ENCODE peak calls at places on chromosome 6, in nine cellular contexts. R, X, Z, D, U, J, V, E and C are unnamed samples. For H3K4me1, the result is how much of the 10 kb centered on the place peaks cover.

GRCh38 chr6:156850356-156850755 is 73.2 kb downstream of the ARID1B start:
- ATAC-seq in R (no peak), X (no peak), Z (no peak), D (no peak), U (no peak), J (no peak), V (no peak), E (no peak), C (no peak)

GRCh38 chr6:82260890-82261732 is 13.6 kb upstream of the IBTK start:
- ATAC-seq in R (no peak), X (no peak), Z (peak), D (no peak), U (no peak), J (no peak), V (no peak), E (no peak), C (no peak)

GRCh38 chr6:119108076-119108475 is 29.6 kb upstream of the FAM184A start:
- ATAC-seq in R (no peak), X (no peak), Z (no peak), D (no peak), U (no peak), J (no peak), V (no peak), E (no peak), C (no peak)

GRCh38 chr6:80249897-80250296 is 143.4 kb downstream of the BCKDHB start:
- ATAC-seq in R (no peak), X (no peak), Z (no peak), D (no peak), U (no peak), J (no peak), V (no peak), E (no peak), C (no peak)

GRCh38 chr6:467671-468082 is 76.1 kb downstream of the IRF4 start:
- ATAC-seq in R (no peak), X (no peak), Z (no peak), D (no peak), U (no peak), J (no peak), V (no peak), E (no peak), C (no peak)

GRCh38 chr6:100475554-100476325 is 11.0 kb upstream of the SIM1 start:
- ATAC-seq in R (no peak), X (no peak), Z (no peak), D (no peak), U (no peak), J (peak), V (peak), E (no peak), C (no peak)

GRCh38 chr6:160990847-160991410 is 640 bp upstream of the MAP3K4 start:
- ATAC-seq in R (no peak), X (no peak), Z (no peak), D (peak), U (no peak), J (no peak), V (no peak), E (no peak), C (no peak)

GRCh38 chr6:2803731-2804429 is 37.8 kb downstream of the SERPINB1 start:
- ATAC-seq in R (no peak), X (no peak), Z (no peak), D (no peak), U (no peak), J (no peak), V (no peak), E (no peak), C (no peak)

GRCh38 chr6:14277405-14277930 is 159.9 kb downstream of the CD83 start:
- ATAC-seq in R (peak), X (no peak), Z (no peak), D (no peak), U (no peak), J (no peak), V (no peak), E (no peak), C (no peak)

GRCh38 chr6:42506070-42506469 is 54.3 kb upstream of the TRERF1 start:
- ATAC-seq in R (no peak), X (no peak), Z (no peak), D (no peak), U (no peak), J (no peak), V (no peak), E (no peak), C (no peak)

GRCh38 chr6:225907-226306 is 66.4 kb upstream of the DUSP22 start:
- ATAC-seq in R (no peak), X (peak), Z (no peak), D (no peak), U (no peak), J (no peak), V (no peak), E (no peak), C (no peak)

GRCh38 chr6:15616266-15616665 is 46.6 kb downstream of the DTNBP1 start:
- ATAC-seq in R (no peak), X (no peak), Z (no peak), D (no peak), U (no peak), J (no peak), V (no peak), E (peak), C (no peak)

GRCh38 chr6:158852312-158853071 is 33.3 kb upstream of the EZR start:
- ATAC-seq in R (no peak), X (peak), Z (no peak), D (no peak), U (no peak), J (peak), V (no peak), E (no peak), C (no peak)

GRCh38 chr6:158853072-158853871 is 34.1 kb upstream of the EZR start:
- ATAC-seq in R (peak), X (peak), Z (peak), D (peak), U (peak), J (peak), V (peak), E (peak), C (peak)

GRCh38 chr6:158856261-158856660 is 37.1 kb upstream of the EZR start:
- ATAC-seq in R (no peak), X (no peak), Z (no peak), D (no peak), U (no peak), J (no peak), V (no peak), E (no peak), C (no peak)

GRCh38 chr6:158853872-158854213 is 34.7 kb upstream of the EZR start:
- ATAC-seq in R (no peak), X (no peak), Z (no peak), D (no peak), U (no peak), J (peak), V (no peak), E (no peak), C (no peak)

DNA sequence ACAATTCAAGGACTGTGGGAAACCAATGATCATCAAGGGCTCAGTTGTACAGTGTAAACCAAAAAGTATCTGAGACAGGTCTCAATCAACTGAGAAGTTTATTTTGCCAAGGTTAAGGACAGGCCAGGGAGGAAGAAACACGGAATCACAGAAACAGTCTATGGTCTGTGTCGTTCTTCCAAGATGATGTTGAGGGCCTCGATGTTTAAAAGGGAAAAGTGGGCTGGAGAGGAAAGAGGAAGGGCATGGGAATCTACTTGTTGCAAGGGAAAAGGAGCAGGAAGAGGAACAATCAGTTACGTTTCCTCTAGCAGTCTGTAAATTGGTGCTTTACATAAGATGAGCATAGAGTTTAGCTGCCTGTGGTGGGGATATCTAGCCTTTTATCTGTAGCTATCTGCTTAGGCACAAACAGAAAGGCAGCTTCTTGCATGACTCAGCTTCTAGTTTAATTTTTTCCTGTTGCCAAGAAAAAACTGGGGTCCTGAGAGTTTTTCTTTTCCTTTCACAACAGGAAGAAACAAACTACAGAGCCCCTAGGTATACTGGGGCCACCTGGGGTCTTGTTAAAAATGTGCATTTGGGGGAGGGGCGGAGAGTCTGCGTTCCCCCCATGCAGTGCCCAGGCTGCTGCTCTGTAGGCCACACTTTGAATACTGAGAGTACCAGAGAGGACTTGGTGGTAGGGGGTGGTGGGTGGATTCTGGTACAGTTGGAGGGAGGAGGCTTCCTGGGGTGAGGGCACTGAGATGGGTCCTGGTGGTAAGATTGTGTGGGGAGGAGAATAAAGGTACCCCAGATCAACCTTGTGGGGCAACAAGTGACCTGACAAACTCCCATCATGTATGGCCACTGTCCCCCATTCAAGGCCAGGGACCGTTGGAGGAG is 35.3 kb upstream of the EZR start:
- ATAC-seq in R (peak), X (no peak), Z (no peak), D (no peak), U (peak), J (no peak), V (no peak), E (no peak), C (no peak)
- H3K4me1 ChIP-seq in R (under half), X (under half), Z (under half), D (under half), U (under half), J (half or more), V (half or more), E (under half), C (under half)

GRCh38 chr6:105483492-105483891 is 80.6 kb upstream of the PREP start:
- ATAC-seq in R (no peak), X (no peak), Z (no peak), D (no peak), U (no peak), J (no peak), V (peak), E (no peak), C (no peak)

GRCh38 chr6:105485456-105485855 is 82.6 kb upstream of the PREP start:
- ATAC-seq in R (no peak), X (no peak), Z (no peak), D (no peak), U (no peak), J (no peak), V (peak), E (no peak), C (no peak)

GRCh38 chr6:105482956-105483355 is 80.1 kb upstream of the PREP start:
- ATAC-seq in R (no peak), X (no peak), Z (no peak), D (no peak), U (no peak), J (no peak), V (no peak), E (no peak), C (no peak)

GRCh38 chr6:105484238-105485161 is 81.6 kb upstream of the PREP start:
- ATAC-seq in R (peak), X (peak), Z (peak), D (peak), U (peak), J (peak), V (peak), E (peak), C (no peak)

DNA sequence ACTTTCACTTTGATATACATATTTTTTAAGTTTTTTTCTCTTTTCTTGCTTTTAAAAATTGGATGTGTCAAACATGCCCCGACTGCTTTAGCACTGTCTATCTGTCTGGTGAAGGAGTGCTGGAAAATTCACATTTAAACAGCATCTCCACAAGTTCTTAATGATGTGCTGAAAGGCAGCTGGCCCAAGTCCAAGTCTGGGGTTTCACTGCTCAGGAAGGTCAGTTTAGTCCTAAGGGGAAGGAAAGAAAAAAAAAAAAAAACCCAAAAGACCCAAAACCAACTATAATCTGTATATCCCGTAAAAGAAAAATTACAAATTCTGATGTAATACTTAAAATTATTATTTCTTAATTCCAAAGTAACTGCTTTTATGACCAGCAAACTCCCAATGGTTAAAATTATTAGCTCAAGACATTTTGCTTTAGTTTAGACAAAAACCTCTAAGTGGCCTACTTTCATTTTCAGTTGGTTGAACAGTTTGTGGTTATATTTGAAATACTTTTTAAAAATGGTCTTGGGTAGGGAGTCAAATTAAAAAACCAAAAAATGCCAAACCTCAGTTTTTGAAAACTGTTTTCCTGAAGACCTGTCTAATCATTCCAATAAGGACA is 79.5 kb upstream of the PREP start:
- ATAC-seq in R (no peak), X (no peak), Z (no peak), D (no peak), U (no peak), J (no peak), V (no peak), E (no peak), C (no peak)
- H3K4me1 ChIP-seq in R (under half), X (under half), Z (under half), D (under half), U (under half), J (under half), V (under half), E (under half), C (under half)

DNA sequence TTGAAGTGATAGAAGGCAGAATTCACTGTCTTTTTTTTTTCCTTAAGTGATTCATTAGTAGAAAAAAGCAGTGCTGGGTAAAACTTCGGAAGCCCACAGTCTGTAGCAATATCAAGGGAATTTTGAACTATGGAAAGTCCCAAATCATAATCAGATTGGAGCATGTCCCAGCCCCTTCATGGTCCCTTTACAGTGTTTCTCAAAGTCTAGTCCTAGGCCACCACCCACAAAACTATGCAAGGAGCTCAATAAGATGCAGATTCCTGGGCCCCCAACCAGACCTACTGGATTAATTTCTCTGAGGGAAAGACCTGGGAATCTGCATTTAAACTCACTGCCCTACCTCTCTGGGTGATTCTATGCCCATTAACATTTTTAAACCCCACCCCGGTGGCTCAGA is 22.5 kb downstream of the NEDD9 start:
- ATAC-seq in R (no peak), X (no peak), Z (no peak), D (no peak), U (no peak), J (no peak), V (peak), E (no peak), C (no peak)
- H3K4me1 ChIP-seq in R (under half), X (half or more), Z (half or more), D (half or more), U (under half), J (under half), V (half or more), E (half or more), C (under half)

GRCh38 chr6:55827818-55828522 is 47.4 kb downstream of the BMP5 start:
- ATAC-seq in R (no peak), X (no peak), Z (no peak), D (no peak), U (no peak), J (no peak), V (no peak), E (no peak), C (no peak)
- H3K4me1 ChIP-seq in R (under half), X (under half), Z (under half), D (under half), U (under half), J (under half), V (under half), E (under half), C (under half)

GRCh38 chr6:63636516-63636968 is 940 bp downstream of the PHF3 start:
- ATAC-seq in R (no peak), X (peak), Z (peak), D (peak), U (peak), J (peak), V (peak), E (no peak), C (no peak)
- H3K4me1 ChIP-seq in R (under half), X (under half), Z (half or more), D (under half), U (under half), J (under half), V (under half), E (under half), C (under half)

DNA sequence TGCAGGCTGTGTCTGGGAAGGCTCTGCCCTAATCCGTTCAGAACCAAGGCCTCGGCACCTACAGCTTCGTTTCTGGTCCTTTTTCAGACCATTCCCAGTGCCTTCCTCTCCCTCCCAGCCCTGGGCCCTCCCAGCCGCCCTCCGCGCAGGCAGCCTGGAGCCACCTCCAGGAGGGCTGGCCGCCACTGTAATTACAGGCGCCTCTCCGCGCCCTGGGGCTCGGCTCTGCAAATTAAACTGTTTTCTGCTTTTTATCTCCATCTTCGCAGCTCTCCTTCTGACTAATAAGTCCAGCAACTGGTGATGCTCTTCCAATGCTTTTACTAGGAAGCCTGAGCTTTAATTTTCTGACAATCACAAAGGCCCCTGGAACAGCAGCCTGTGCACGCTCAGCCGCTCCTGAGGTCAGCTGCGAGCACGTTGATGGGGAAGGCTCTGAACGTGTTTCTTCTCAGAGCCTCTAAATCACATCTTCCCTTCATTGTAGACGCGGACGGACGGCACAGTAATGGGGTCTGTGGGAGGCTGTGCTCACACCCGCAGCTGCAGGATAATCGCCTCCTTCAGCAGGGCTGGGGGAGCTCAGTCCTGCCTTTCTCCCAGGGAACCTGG is 194.6 kb downstream of the DLL1 start:
- ATAC-seq in R (no peak), X (no peak), Z (no peak), D (no peak), U (no peak), J (no peak), V (no peak), E (peak), C (no peak)
- H3K4me1 ChIP-seq in R (under half), X (under half), Z (under half), D (under half), U (under half), J (under half), V (under half), E (under half), C (under half)

GRCh38 chr6:35260642-35261570 is 1.4 kb downstream of the ZNF76 start:
- ATAC-seq in R (no peak), X (no peak), Z (no peak), D (no peak), U (no peak), J (no peak), V (no peak), E (no peak), C (peak)
- H3K4me1 ChIP-seq in R (under half), X (under half), Z (half or more), D (under half), U (under half), J (under half), V (under half), E (half or more), C (half or more)